ENCODE peak calls at places on chromosomes 2 and 18, in ten cellular contexts. U is stimulated activated CD4-positive, alpha-beta T cell treated with anti-CD3 and anti-CD28 coated beads, Interleukin-15, amount 100 ng/mL, for 24 hours; G is CD8-positive, alpha-beta memory T cell; N is HTR-8/SVneo; R is fibroblast of mammary gland; L is transverse colon; I is lower lobe of right lung; O is Right ventricle myocardium superior; V is GM23248; C is left lobe of liver. F is an unnamed sample.
A peak's percentile ranks its signal among the peaks of the same experiment; 100 is the strongest.

GRCh38 chr18:31577195-31577594 is 14.5 kb upstream of the TTR start:
- DNase-seq in U (no peak), G (no peak), N (no peak), R (no peak), L (no peak), I (no peak), O (no peak), V (no peak), C (no peak), F (no peak)

GRCh38 chr2:203534486-203535077 is 519 bp downstream of the RAPH1 start:
- DNase-seq in U (peak; percentile 54), G (peak; percentile 8), N (peak; percentile 26), R (no peak), L (peak; percentile 47), I (no peak), O (peak; percentile 65), V (peak; percentile 59), C (peak; percentile 56), F (no peak)

GRCh38 chr2:55017428-55017827 is 32.8 kb downstream of the RTN4 start:
- DNase-seq in U (no peak), G (no peak), N (no peak), R (no peak), L (no peak), I (no peak), O (no peak), V (no peak), C (no peak), F (no peak)

GRCh38 chr2:11921030-11921583 is 174.7 kb downstream of the LPIN1 start:
- DNase-seq in U (no peak), G (no peak), N (no peak), R (no peak), L (no peak), I (no peak), O (no peak), V (no peak), C (no peak), F (no peak)

GRCh38 chr2:14182227-14182946 is 450.1 kb upstream of the LRATD1 start:
- DNase-seq in U (no peak), G (no peak), N (no peak), R (no peak), L (no peak), I (peak; percentile 40), O (peak; percentile 30), V (no peak), C (no peak), F (no peak)

GRCh38 chr2:231554327-231554726 is 24.1 kb upstream of the NMUR1 start:
- DNase-seq in U (no peak), G (no peak), N (no peak), R (no peak), L (no peak), I (no peak), O (no peak), V (no peak), C (no peak), F (no peak)

GRCh38 chr2:33038799-33039198 is 92.0 kb downstream of the LTBP1 start:
- DNase-seq in U (no peak), G (no peak), N (no peak), R (no peak), L (no peak), I (no peak), O (no peak), V (no peak), C (peak; percentile 71), F (no peak)

GRCh38 chr2:31125918-31126695 is 12.1 kb downstream of the GALNT14 start:
- DNase-seq in U (no peak), G (no peak), N (no peak), R (no peak), L (no peak), I (no peak), O (no peak), V (peak; percentile 27), C (no peak), F (no peak)

GRCh38 chr2:153145470-153145869 is 333.1 kb downstream of the RPRM start:
- DNase-seq in U (no peak), G (no peak), N (no peak), R (no peak), L (no peak), I (no peak), O (no peak), V (no peak), C (no peak), F (no peak)

GRCh38 chr2:15560404-15560987 is 638 bp downstream of the NBAS start:
- DNase-seq in U (peak; percentile 24), G (no peak), N (peak; percentile 33), R (peak; percentile 26), L (no peak), I (no peak), O (no peak), V (peak; percentile 81), C (no peak), F (peak; percentile 27)

GRCh38 chr2:47737191-47737975 is 45.6 kb upstream of the MSH6 start:
- DNase-seq in U (no peak), G (no peak), N (no peak), R (peak; percentile 20), L (no peak), I (no peak), O (no peak), V (no peak), C (no peak), F (no peak)